ENCODE peak calls at places on chromosomes 16 and 17, in nine cellular contexts. N is HFF-Myc; P is adrenal gland; O is GM20000; K is T-cell; L is NCI-H526; H is caudate nucleus; T is HEK293T; S is effector memory CD4-positive, alpha-beta T cell. J is an unnamed sample.

GRCh38 chr17:60154616-60155426 is 5.0 kb downstream of the CA4 start:
- DNase-seq in N (peak), P (no peak), O (no peak), K (no peak), L (no peak), H (no peak), T (no peak), S (no peak), J (no peak)

GRCh38 chr16:57813466-57813865 is 11.2 kb upstream of the KIFC3 start:
- DNase-seq in N (no peak), P (no peak), O (no peak), K (no peak), L (no peak), H (no peak), T (no peak), S (no peak), J (no peak)

GRCh38 chr17:7864995-7865650 is 7.3 kb downstream of the CYB5D1 start:
- DNase-seq in N (no peak), P (no peak), O (no peak), K (no peak), L (no peak), H (no peak), T (no peak), S (no peak), J (no peak)

GRCh38 chr17:3956983-3957382 is 7.3 kb downstream of the ATP2A3 start:
- DNase-seq in N (no peak), P (no peak), O (no peak), K (no peak), L (no peak), H (no peak), T (no peak), S (no peak), J (no peak)

GRCh38 chr17:65385726-65386125 is 175.7 kb downstream of the AXIN2 start:
- DNase-seq in N (no peak), P (no peak), O (no peak), K (no peak), L (no peak), H (no peak), T (no peak), S (no peak), J (no peak)

GRCh38 chr16:4820652-4821051 is 18.2 kb upstream of the ROGDI start:
- DNase-seq in N (no peak), P (no peak), O (no peak), K (no peak), L (no peak), H (no peak), T (no peak), S (no peak), J (no peak)

GRCh38 chr16:70496513-70496912 is 26.8 kb downstream of the COG4 start:
- DNase-seq in N (no peak), P (no peak), O (no peak), K (no peak), L (no peak), H (no peak), T (no peak), S (no peak), J (no peak)

GRCh38 chr17:66829386-66829864 is 5.5 kb upstream of the CACNG5 start:
- DNase-seq in N (peak), P (peak), O (peak), K (no peak), L (no peak), H (no peak), T (peak), S (no peak), J (no peak)

GRCh38 chr16:19936431-19936830 is 51.8 kb upstream of the GPRC5B start:
- DNase-seq in N (no peak), P (no peak), O (no peak), K (no peak), L (no peak), H (no peak), T (no peak), S (no peak), J (no peak)

GRCh38 chr17:75590314-75590761 is 2.7 kb downstream of the MYO15B start:
- DNase-seq in N (no peak), P (no peak), O (no peak), K (no peak), L (no peak), H (no peak), T (no peak), S (no peak), J (no peak)

GRCh38 chr17:42698736-42699414 is 16.5 kb downstream of the CNTNAP1 start:
- DNase-seq in N (no peak), P (peak), O (no peak), K (no peak), L (no peak), H (no peak), T (no peak), S (no peak), J (no peak)

GRCh38 chr16:67942200-67942509 is 1.8 kb downstream of the LCAT start:
- DNase-seq in N (no peak), P (peak), O (peak), K (no peak), L (no peak), H (no peak), T (peak), S (no peak), J (peak)

GRCh38 chr16:739560-740458 is 988 bp downstream of the CIAO3 start:
- DNase-seq in N (no peak), P (no peak), O (no peak), K (no peak), L (no peak), H (no peak), T (no peak), S (no peak), J (no peak)

GRCh38 chr17:75645501-75645888 is 12.3 kb downstream of the SMIM5 start:
- DNase-seq in N (no peak), P (no peak), O (no peak), K (no peak), L (no peak), H (no peak), T (no peak), S (no peak), J (no peak)

GRCh38 chr17:8005951-8006730 is 3.7 kb downstream of the GUCY2D start:
- DNase-seq in N (no peak), P (no peak), O (no peak), K (no peak), L (no peak), H (no peak), T (no peak), S (no peak), J (no peak)

GRCh38 chr17:68771867-68772515 is 170.8 kb upstream of the FAM20A start:
- DNase-seq in N (peak), P (peak), O (peak), K (no peak), L (peak), H (no peak), T (peak), S (no peak), J (no peak)

GRCh38 chr17:79002796-79003593 is 6.6 kb downstream of the CANT1 start:
- DNase-seq in N (no peak), P (no peak), O (no peak), K (no peak), L (no peak), H (no peak), T (no peak), S (no peak), J (no peak)

GRCh38 chr17:82985436-82985820 is 94.0 kb upstream of the METRNL start:
- DNase-seq in N (no peak), P (no peak), O (no peak), K (no peak), L (no peak), H (no peak), T (no peak), S (no peak), J (no peak)

GRCh38 chr17:66889480-66890230 is 54.7 kb downstream of the CACNG5 start:
- DNase-seq in N (no peak), P (no peak), O (no peak), K (no peak), L (no peak), H (no peak), T (no peak), S (no peak), J (no peak)

GRCh38 chr17:7592422-7593021 is 2.6 kb upstream of the SOX15 start:
- DNase-seq in N (no peak), P (no peak), O (no peak), K (no peak), L (no peak), H (no peak), T (no peak), S (no peak), J (no peak)

GRCh38 chr17:32569171-32570080 is 82.6 kb downstream of the CDK5R1 start:
- DNase-seq in N (no peak), P (no peak), O (peak), K (no peak), L (no peak), H (no peak), T (no peak), S (no peak), J (no peak)